ENCODE peak calls at places on chromosome 7, in seven cellular contexts. G, N, A, T, S, X and H are unnamed samples.
A peak's percentile ranks its signal among the peaks of the same experiment; 100 is the strongest.

GRCh38 chr7:47580175-47580701 is 1.7 kb downstream of the TNS3 start:
- DNase-seq in G (peak; percentile 33), N (peak; percentile 15), A (peak; percentile 71), T (no peak), S (no peak), X (peak; percentile 56), H (no peak)

GRCh38 chr7:43834463-43835251 is 34.7 kb downstream of the MRPS24 start:
- DNase-seq in G (no peak), N (no peak), A (peak; percentile 46), T (no peak), S (no peak), X (no peak), H (peak; percentile 53)

GRCh38 chr7:135803143-135803542 is 54.5 kb upstream of the FAM180A start:
- DNase-seq in G (no peak), N (no peak), A (no peak), T (no peak), S (no peak), X (no peak), H (no peak)

GRCh38 chr7:101237206-101238067 is at the start of gene CLDN15:
- DNase-seq in G (no peak), N (no peak), A (no peak), T (peak; percentile 39), S (no peak), X (peak; percentile 56), H (no peak)

GRCh38 chr7:104442461-104442860 is 114.1 kb downstream of the LHFPL3 start:
- DNase-seq in G (no peak), N (no peak), A (no peak), T (no peak), S (no peak), X (no peak), H (no peak)

GRCh38 chr7:155533120-155533826 is 13.1 kb downstream of the CNPY1 start:
- DNase-seq in G (peak; percentile 38), N (peak; percentile 54), A (no peak), T (peak; percentile 62), S (no peak), X (no peak), H (no peak)

GRCh38 chr7:46229409-46229808 is 308.3 kb upstream of the IGFBP3 start:
- DNase-seq in G (no peak), N (no peak), A (peak; percentile 76), T (no peak), S (no peak), X (peak; percentile 63), H (no peak)

GRCh38 chr7:29988391-29989256 is 977 bp downstream of the SCRN1 start:
- DNase-seq in G (peak; percentile 69), N (peak; percentile 60), A (peak; percentile 51), T (peak; percentile 83), S (peak; percentile 67), X (peak; percentile 70), H (peak; percentile 84)

GRCh38 chr7:102260856-102261255 is 25.8 kb upstream of the SH2B2 start:
- DNase-seq in G (peak; percentile 57), N (peak; percentile 60), A (no peak), T (peak; percentile 96), S (no peak), X (peak; percentile 78), H (no peak)

GRCh38 chr7:155391414-155391813 is 66.5 kb upstream of the EN2 start:
- DNase-seq in G (no peak), N (no peak), A (no peak), T (no peak), S (no peak), X (no peak), H (no peak)

GRCh38 chr7:34750636-34751035 is 92.6 kb downstream of the NPSR1 start:
- DNase-seq in G (no peak), N (no peak), A (no peak), T (no peak), S (no peak), X (no peak), H (no peak)

GRCh38 chr7:30682131-30683083 is at the start of gene CRHR2:
- DNase-seq in G (peak; percentile 76), N (peak; percentile 78), A (no peak), T (peak; percentile 94), S (no peak), X (peak; percentile 41), H (no peak)

GRCh38 chr7:24378871-24379608 is 95.0 kb downstream of the NPY start:
- DNase-seq in G (no peak), N (no peak), A (peak; percentile 82), T (no peak), S (peak; percentile 41), X (no peak), H (no peak)

GRCh38 chr7:15495170-15495569 is 66.6 kb downstream of the AGMO start:
- DNase-seq in G (no peak), N (no peak), A (no peak), T (peak; percentile 45), S (no peak), X (peak; percentile 10), H (no peak)

GRCh38 chr7:88218428-88218745 is 1.5 kb downstream of the SRI start:
- DNase-seq in G (no peak), N (no peak), A (no peak), T (no peak), S (no peak), X (no peak), H (no peak)

GRCh38 chr7:74185636-74186035 is 11.5 kb downstream of the EIF4H start:
- DNase-seq in G (no peak), N (no peak), A (no peak), T (no peak), S (no peak), X (no peak), H (no peak)

GRCh38 chr7:132609222-132609621 is 33.0 kb upstream of the PLXNA4 start:
- DNase-seq in G (no peak), N (no peak), A (no peak), T (no peak), S (no peak), X (no peak), H (no peak)

GRCh38 chr7:45636733-45637132 is 62.6 kb downstream of the ADCY1 start:
- DNase-seq in G (no peak), N (no peak), A (no peak), T (no peak), S (no peak), X (no peak), H (no peak)

GRCh38 chr7:130144632-130145171 is 60.5 kb downstream of the TMEM209 start:
- DNase-seq in G (no peak), N (no peak), A (peak; percentile 35), T (no peak), S (peak; percentile 24), X (no peak), H (no peak)

GRCh38 chr7:149147730-149148653 is 739 bp downstream of the ZNF398 start:
- DNase-seq in G (peak; percentile 54), N (peak; percentile 81), A (peak; percentile 45), T (peak; percentile 87), S (no peak), X (peak; percentile 73), H (peak; percentile 41)

GRCh38 chr7:70681847-70682350 is 450.0 kb upstream of the GALNT17 start:
- DNase-seq in G (no peak), N (no peak), A (no peak), T (no peak), S (no peak), X (no peak), H (peak; percentile 45)

GRCh38 chr7:42494722-42495121 is 257.7 kb upstream of the GLI3 start:
- DNase-seq in G (no peak), N (no peak), A (no peak), T (no peak), S (no peak), X (no peak), H (no peak)

GRCh38 chr7:39353615-39354376 is 212.4 kb upstream of the YAE1 start:
- DNase-seq in G (peak; percentile 77), N (peak; percentile 81), A (no peak), T (peak; percentile 70), S (no peak), X (peak; percentile 45), H (no peak)

GRCh38 chr7:157011333-157012112 is 1.1 kb upstream of the MNX1 start:
- DNase-seq in G (peak; percentile 86), N (peak; percentile 53), A (peak; percentile 12), T (peak; percentile 52), S (no peak), X (no peak), H (peak; percentile 39)

GRCh38 chr7:16747095-16747494 is 6.5 kb upstream of the TSPAN13 start:
- DNase-seq in G (no peak), N (no peak), A (no peak), T (no peak), S (no peak), X (no peak), H (no peak)
- H3K4me2 ChIP-seq in G (no peak overlapping the region), N (no peak overlapping the region), A (no peak overlapping the region), T (no peak overlapping the region), S (no peak overlapping the region), X (no peak overlapping the region), H (no peak overlapping the region)

DNA sequence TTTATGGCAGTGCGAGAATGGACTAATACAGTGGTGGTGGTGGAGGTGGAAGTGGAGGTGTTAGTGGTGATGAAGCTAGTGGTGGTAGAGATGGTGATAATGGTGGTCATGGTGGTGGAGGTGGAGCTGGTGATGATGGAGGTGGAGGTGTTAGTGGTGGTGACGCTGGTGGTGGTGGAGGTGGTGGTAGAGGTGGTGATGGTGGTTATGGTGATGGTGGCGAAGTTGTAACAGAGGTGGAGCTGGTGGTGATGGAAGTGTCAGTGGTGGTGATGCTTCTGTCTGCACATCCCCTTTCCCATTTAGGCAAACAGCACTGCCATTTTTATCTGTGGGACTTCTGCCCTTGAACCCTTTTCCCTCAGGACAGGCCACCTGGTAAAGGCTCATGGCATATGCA is 7.4 kb upstream of the PTPRN2 start:
- DNase-seq in G (no peak), N (peak; percentile 42), A (no peak), T (no peak), S (peak; percentile 23), X (peak; percentile 76), H (peak; percentile 9)
- TF ChIP-seq EZH2phosphoT487 in G (no peak), N (no peak), A (no peak), T (no peak), S (no peak), X (no peak), H (no peak)

DNA sequence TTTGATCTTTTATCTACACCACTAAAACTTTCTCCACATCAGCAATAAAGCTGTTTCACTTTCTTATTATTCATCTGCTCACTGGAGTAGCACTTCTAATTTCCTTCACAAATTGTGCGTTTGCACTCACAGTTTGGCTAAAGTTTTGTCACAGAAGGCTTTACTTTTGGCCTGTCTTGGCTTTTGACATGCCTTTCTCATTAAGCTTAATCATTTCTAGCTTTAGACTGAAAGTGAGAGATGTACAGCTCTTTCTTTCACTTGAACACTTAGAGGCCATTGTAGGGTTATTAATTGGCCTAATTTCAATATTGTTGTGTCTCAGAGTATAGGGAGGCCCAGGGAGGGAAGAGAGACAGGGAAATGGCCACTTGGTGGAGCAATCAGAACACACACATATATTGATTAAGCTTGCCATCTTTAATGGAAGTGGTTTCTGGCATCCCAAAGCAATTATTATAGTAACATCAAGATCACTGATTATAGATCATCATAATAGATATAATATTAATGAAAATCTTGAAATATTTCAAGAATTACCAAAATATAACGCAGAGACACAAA is 512.5 kb downstream of the ETV1 start:
- DNase-seq in G (peak; percentile 13), N (peak; percentile 3), A (peak; percentile 22), T (no peak), S (no peak), X (no peak), H (no peak)
- TF ChIP-seq CTCF in G (peak; percentile 65), N (peak; percentile 40), A (peak; percentile 48), T (peak; percentile 32), S (no peak), X (no peak), H (no peak)

GRCh38 chr7:16616122-16616521 is 29.4 kb downstream of the ANKMY2 start:
- DNase-seq in G (no peak), N (no peak), A (no peak), T (no peak), S (no peak), X (no peak), H (no peak)
- H3K4me2 ChIP-seq in G (no peak overlapping the region), N (no peak overlapping the region), A (no peak overlapping the region), T (no peak overlapping the region), S (no peak overlapping the region), X (no peak overlapping the region), H (no peak overlapping the region)